ENCODE peak calls at places on chromosomes 11 and 22, in four cellular contexts. One of them, this sample, is unnamed.

GRCh38 chr11:45902452-45903380 is 4.4 kb downstream of the FREY1 start:
- DNase-seq in fibroblast of mammary gland: no peak
- DNase-seq in SK-MEL-5: no peak
- DNase-seq in dorsolateral prefrontal cortex: no peak
- DNase-seq in this sample: no peak

GRCh38 chr11:86671386-86672006 is 920 bp downstream of the ME3 start:
- DNase-seq in fibroblast of mammary gland: peak
- DNase-seq in SK-MEL-5: no peak
- DNase-seq in dorsolateral prefrontal cortex: peak
- DNase-seq in this sample: peak

GRCh38 chr11:61893981-61894380 is 2.6 kb upstream of the FADS3 start:
- DNase-seq in fibroblast of mammary gland: peak
- DNase-seq in SK-MEL-5: no peak
- DNase-seq in dorsolateral prefrontal cortex: no peak
- DNase-seq in this sample: peak

GRCh38 chr11:111535281-111535680 is 5.2 kb upstream of the LAYN start:
- DNase-seq in fibroblast of mammary gland: no peak
- DNase-seq in SK-MEL-5: no peak
- DNase-seq in dorsolateral prefrontal cortex: no peak
- DNase-seq in this sample: no peak

GRCh38 chr11:65429724-65430405 is 7.3 kb downstream of the NEAT1 start:
- DNase-seq in fibroblast of mammary gland: peak
- DNase-seq in SK-MEL-5: peak
- DNase-seq in dorsolateral prefrontal cortex: no peak
- DNase-seq in this sample: peak

GRCh38 chr11:17547051-17547577 is at the start of gene OTOG:
- DNase-seq in fibroblast of mammary gland: peak
- DNase-seq in SK-MEL-5: no peak
- DNase-seq in dorsolateral prefrontal cortex: no peak
- DNase-seq in this sample: no peak

GRCh38 chr11:11148104-11148509 is 204.9 kb downstream of the CSNK2A3 start:
- DNase-seq in fibroblast of mammary gland: peak
- DNase-seq in SK-MEL-5: peak
- DNase-seq in dorsolateral prefrontal cortex: no peak
- DNase-seq in this sample: peak

GRCh38 chr11:110891411-110891810 is 179.2 kb upstream of the ARHGAP20 start:
- DNase-seq in fibroblast of mammary gland: peak
- DNase-seq in SK-MEL-5: no peak
- DNase-seq in dorsolateral prefrontal cortex: no peak
- DNase-seq in this sample: peak

GRCh38 chr11:59560702-59561469 is 49.5 kb downstream of the OR4D9 start:
- DNase-seq in fibroblast of mammary gland: peak
- DNase-seq in SK-MEL-5: peak
- DNase-seq in dorsolateral prefrontal cortex: peak
- DNase-seq in this sample: peak

GRCh38 chr22:17939011-17939410 is 85.3 kb downstream of the MICAL3 start:
- DNase-seq in fibroblast of mammary gland: no peak
- DNase-seq in SK-MEL-5: no peak
- DNase-seq in dorsolateral prefrontal cortex: no peak
- DNase-seq in this sample: no peak

GRCh38 chr22:20748820-20749428 is 25.0 kb upstream of the SERPIND1 start:
- DNase-seq in fibroblast of mammary gland: no peak
- DNase-seq in SK-MEL-5: no peak
- DNase-seq in dorsolateral prefrontal cortex: no peak
- DNase-seq in this sample: no peak

GRCh38 chr11:119421941-119422504 is 949 bp downstream of the THY1 start:
- DNase-seq in fibroblast of mammary gland: no peak
- DNase-seq in SK-MEL-5: no peak
- DNase-seq in dorsolateral prefrontal cortex: peak
- DNase-seq in this sample: peak

GRCh38 chr11:27358306-27358705 is 4.7 kb downstream of the CCDC34 start:
- DNase-seq in fibroblast of mammary gland: peak
- DNase-seq in SK-MEL-5: no peak
- DNase-seq in dorsolateral prefrontal cortex: no peak
- DNase-seq in this sample: peak

GRCh38 chr22:38503021-38503420 is 3.1 kb downstream of the DDX17 start:
- DNase-seq in fibroblast of mammary gland: no peak
- DNase-seq in SK-MEL-5: no peak
- DNase-seq in dorsolateral prefrontal cortex: no peak
- DNase-seq in this sample: no peak

GRCh38 chr11:134667505-134667904 is 255.5 kb upstream of the B3GAT1 start:
- DNase-seq in fibroblast of mammary gland: no peak
- DNase-seq in SK-MEL-5: no peak
- DNase-seq in dorsolateral prefrontal cortex: no peak
- DNase-seq in this sample: no peak

GRCh38 chr11:85602551-85603218 is 24.5 kb downstream of the DLG2 start:
- DNase-seq in fibroblast of mammary gland: peak
- DNase-seq in SK-MEL-5: no peak
- DNase-seq in dorsolateral prefrontal cortex: no peak
- DNase-seq in this sample: peak

This sample was measured in fibroblast of villous mesenchyme.